ENCODE peak calls at places on chromosomes 3 and 15, in seven cellular contexts. One of them, this sample, is unnamed.
A peak's percentile ranks its signal among the peaks of the same experiment; 100 is the strongest.

GRCh38 chr3:89116486-89116885 is 9.1 kb downstream of the EPHA3 start:
- DNase-seq in HCT116: no peak
- DNase-seq in GM12878: no peak
- DNase-seq in K562: no peak
- DNase-seq in H1: no peak
- DNase-seq in HepG2: no peak
- DNase-seq in SK-N-SH: no peak
- DNase-seq in this sample: no peak

GRCh38 chr3:195914648-195915473 is 6.5 kb upstream of the TNK2 start:
- DNase-seq in GM12878: peak; percentile 66
- DNase-seq in H1: peak; percentile 97
- DNase-seq in K562: peak; percentile 96
- DNase-seq in HepG2: peak; percentile 91
- DNase-seq in HCT116: peak; percentile 98
- DNase-seq in SK-N-SH: peak; percentile 91
- DNase-seq in this sample: peak; percentile 88

GRCh38 chr15:33623010-33623409 is 312.2 kb downstream of the RYR3 start:
- DNase-seq in H1: no peak
- DNase-seq in HCT116: no peak
- DNase-seq in K562: no peak
- DNase-seq in SK-N-SH: no peak
- DNase-seq in HepG2: no peak
- DNase-seq in GM12878: no peak
- DNase-seq in this sample: no peak

GRCh38 chr3:142981901-142982773 is 18.7 kb upstream of the PAQR9 start:
- DNase-seq in SK-N-SH: no peak
- DNase-seq in HepG2: no peak
- DNase-seq in K562: no peak
- DNase-seq in HCT116: no peak
- DNase-seq in GM12878: no peak
- DNase-seq in H1: no peak
- DNase-seq in this sample: no peak

GRCh38 chr3:167151671-167152070 is 228.4 kb downstream of the ZBBX start:
- DNase-seq in SK-N-SH: no peak
- DNase-seq in GM12878: no peak
- DNase-seq in K562: no peak
- DNase-seq in HepG2: no peak
- DNase-seq in HCT116: no peak
- DNase-seq in H1: no peak
- DNase-seq in this sample: no peak

GRCh38 chr3:159637895-159638542 is 350.6 kb upstream of the IL12A start:
- DNase-seq in SK-N-SH: no peak
- DNase-seq in H1: no peak
- DNase-seq in HCT116: peak; percentile 22
- DNase-seq in K562: no peak
- DNase-seq in HepG2: no peak
- DNase-seq in GM12878: no peak
- DNase-seq in this sample: no peak

GRCh38 chr3:23832523-23832922 is 26.8 kb downstream of the UBE2E1 start:
- DNase-seq in HepG2: no peak
- DNase-seq in GM12878: no peak
- DNase-seq in H1: no peak
- DNase-seq in K562: no peak
- DNase-seq in SK-N-SH: no peak
- DNase-seq in HCT116: no peak
- DNase-seq in this sample: no peak

GRCh38 chr15:62985768-62986167 is 56.8 kb upstream of the TPM1 start:
- DNase-seq in SK-N-SH: no peak
- DNase-seq in HCT116: no peak
- DNase-seq in GM12878: no peak
- DNase-seq in HepG2: no peak
- DNase-seq in H1: no peak
- DNase-seq in K562: no peak
- DNase-seq in this sample: no peak

GRCh38 chr3:89179355-89179997 is 72.1 kb downstream of the EPHA3 start:
- DNase-seq in HCT116: no peak
- DNase-seq in HepG2: no peak
- DNase-seq in K562: no peak
- DNase-seq in GM12878: peak; percentile 16
- DNase-seq in SK-N-SH: no peak
- DNase-seq in H1: no peak
- DNase-seq in this sample: no peak

GRCh38 chr3:124802702-124803101 is 72.5 kb downstream of the UMPS start:
- DNase-seq in HCT116: no peak
- DNase-seq in GM12878: no peak
- DNase-seq in HepG2: no peak
- DNase-seq in K562: no peak
- DNase-seq in H1: no peak
- DNase-seq in SK-N-SH: no peak
- DNase-seq in this sample: no peak

DNA sequence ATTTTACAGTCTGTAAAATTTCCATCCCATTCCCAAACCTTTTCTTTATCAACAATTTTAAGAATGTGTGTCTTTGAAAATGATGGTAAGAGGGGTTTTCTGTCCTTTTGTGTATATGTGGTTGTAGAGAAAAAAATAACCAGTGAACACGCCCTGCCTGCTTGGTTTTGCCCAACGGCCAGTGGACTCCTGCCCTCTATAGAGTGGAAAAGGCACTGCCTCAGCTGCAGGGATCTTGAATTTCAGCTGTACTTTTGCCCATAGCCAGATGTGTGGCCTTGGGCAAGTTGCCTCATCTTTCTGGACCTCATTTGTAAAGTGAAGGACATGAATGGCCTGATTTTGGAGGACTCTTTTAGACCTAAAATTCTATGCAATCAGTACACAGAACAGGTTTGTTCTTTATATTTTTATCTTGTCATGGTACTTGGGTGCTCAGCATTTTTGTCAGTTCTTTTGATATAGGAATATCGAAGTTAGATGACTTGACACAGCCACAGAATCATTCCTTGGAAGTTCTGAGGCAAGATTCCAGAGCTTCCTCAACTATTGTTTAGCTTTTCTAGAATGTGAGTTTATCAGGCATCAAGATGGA is 81.0 kb downstream of the CLDN11 start:
- DNase-seq in HepG2: peak; percentile 79
- DNase-seq in SK-N-SH: peak; percentile 62
- DNase-seq in HCT116: peak; percentile 16
- DNase-seq in H1: no peak
- DNase-seq in K562: peak; percentile 64
- DNase-seq in GM12878: no peak
- DNase-seq in this sample: no peak
- TF ChIP-seq CTCF in HepG2: peak; percentile 93
- TF ChIP-seq CTCF in SK-N-SH: peak; percentile 57
- TF ChIP-seq CTCF in HCT116: peak; percentile 82
- TF ChIP-seq CTCF in H1: peak; percentile 76
- TF ChIP-seq CTCF in K562: peak; percentile 76
- TF ChIP-seq CTCF in GM12878: peak; percentile 65
- TF ChIP-seq CTCF in this sample: peak; percentile 81

GRCh38 chr15:60219841-60220240 is 177.9 kb downstream of the ANXA2 start:
- DNase-seq in K562: no peak
- DNase-seq in H1: no peak
- DNase-seq in SK-N-SH: no peak
- DNase-seq in HepG2: no peak
- DNase-seq in GM12878: no peak
- DNase-seq in HCT116: no peak
- DNase-seq in this sample: no peak
- TF ChIP-seq SIN3A in K562: no peak
- TF ChIP-seq SIN3A in H1: no peak
- TF ChIP-seq SIN3A in SK-N-SH: no peak
- TF ChIP-seq SIN3A in HepG2: no peak
- TF ChIP-seq SIN3A in GM12878: no peak
- TF ChIP-seq SIN3A in HCT116: no peak
- TF ChIP-seq SIN3A in this sample: no peak

GRCh38 chr3:131789188-131789587 is 245.6 kb downstream of the CPNE4 start:
- DNase-seq in HCT116: no peak
- DNase-seq in K562: no peak
- DNase-seq in HepG2: no peak
- DNase-seq in SK-N-SH: no peak
- DNase-seq in H1: no peak
- DNase-seq in GM12878: no peak
- DNase-seq in this sample: no peak

GRCh38 chr3:131796558-131796957 is 238.3 kb downstream of the CPNE4 start:
- DNase-seq in GM12878: peak; percentile 61
- DNase-seq in SK-N-SH: no peak
- DNase-seq in K562: no peak
- DNase-seq in HCT116: no peak
- DNase-seq in HepG2: no peak
- DNase-seq in H1: peak; percentile 7
- DNase-seq in this sample: no peak

GRCh38 chr3:131795382-131796085 is 239.3 kb downstream of the CPNE4 start:
- DNase-seq in SK-N-SH: no peak
- DNase-seq in K562: peak; percentile 65
- DNase-seq in HepG2: no peak
- DNase-seq in H1: no peak
- DNase-seq in GM12878: no peak
- DNase-seq in HCT116: no peak
- DNase-seq in this sample: no peak

DNA sequence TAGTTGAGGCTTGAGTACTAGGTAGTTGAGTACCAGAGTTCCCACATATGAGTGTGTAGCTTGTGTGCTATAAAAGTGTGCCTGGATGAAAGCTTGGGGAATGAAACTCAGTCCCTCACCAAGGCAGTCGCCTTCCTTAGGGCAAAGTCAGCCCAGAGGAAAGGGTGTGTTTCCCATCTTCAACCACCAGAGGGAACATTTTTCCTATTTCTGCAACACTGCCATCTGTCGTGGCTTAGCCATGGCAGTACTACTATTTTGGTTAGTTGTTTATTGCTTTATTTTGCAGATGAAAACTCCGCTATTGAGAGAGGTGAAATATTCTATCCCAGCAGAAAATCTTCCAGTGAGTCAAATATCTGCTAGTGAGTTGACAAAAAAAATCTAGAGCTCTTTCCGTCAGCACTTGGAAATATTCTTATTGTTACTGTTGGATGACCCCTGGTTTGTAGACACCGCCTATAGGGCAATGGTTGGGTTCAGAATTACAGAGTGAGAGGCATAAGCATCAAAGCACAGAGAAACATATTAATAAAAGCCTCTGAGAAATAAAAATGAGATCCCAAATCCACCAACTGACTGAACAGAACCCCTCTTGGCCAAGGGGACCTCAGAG is 239.9 kb downstream of the CPNE4 start:
- DNase-seq in HepG2: peak; percentile 24
- DNase-seq in H1: peak; percentile 27
- DNase-seq in K562: peak; percentile 47
- DNase-seq in HCT116: peak; percentile 39
- DNase-seq in SK-N-SH: peak; percentile 40
- DNase-seq in GM12878: no peak
- DNase-seq in this sample: peak; percentile 39
- TF ChIP-seq CTCF in HepG2: peak; percentile 79
- TF ChIP-seq CTCF in H1: peak; percentile 54
- TF ChIP-seq CTCF in K562: peak; percentile 89
- TF ChIP-seq CTCF in HCT116: peak; percentile 78
- TF ChIP-seq CTCF in SK-N-SH: peak; percentile 77
- TF ChIP-seq CTCF in GM12878: peak; percentile 82
- TF ChIP-seq CTCF in this sample: peak; percentile 86

GRCh38 chr3:186536883-186537553 is 7.2 kb downstream of the CRYGS start:
- DNase-seq in SK-N-SH: no peak
- DNase-seq in K562: peak; percentile 18
- DNase-seq in HCT116: no peak
- DNase-seq in H1: no peak
- DNase-seq in HepG2: no peak
- DNase-seq in GM12878: no peak
- DNase-seq in this sample: no peak

GRCh38 chr3:186538779-186539178 is 5.4 kb downstream of the CRYGS start:
- DNase-seq in H1: no peak
- DNase-seq in HCT116: no peak
- DNase-seq in HepG2: no peak
- DNase-seq in K562: no peak
- DNase-seq in SK-N-SH: no peak
- DNase-seq in GM12878: peak; percentile 59
- DNase-seq in this sample: no peak

GRCh38 chr3:186532641-186533072 is 11.5 kb downstream of the CRYGS start:
- DNase-seq in SK-N-SH: peak; percentile 68
- DNase-seq in K562: no peak
- DNase-seq in H1: no peak
- DNase-seq in HCT116: no peak
- DNase-seq in HepG2: no peak
- DNase-seq in GM12878: peak; percentile 77
- DNase-seq in this sample: no peak

GRCh38 chr3:186530415-186530814 is 13.8 kb downstream of the CRYGS start:
- DNase-seq in GM12878: no peak
- DNase-seq in HepG2: no peak
- DNase-seq in H1: no peak
- DNase-seq in HCT116: no peak
- DNase-seq in SK-N-SH: no peak
- DNase-seq in K562: no peak
- DNase-seq in this sample: no peak

DNA sequence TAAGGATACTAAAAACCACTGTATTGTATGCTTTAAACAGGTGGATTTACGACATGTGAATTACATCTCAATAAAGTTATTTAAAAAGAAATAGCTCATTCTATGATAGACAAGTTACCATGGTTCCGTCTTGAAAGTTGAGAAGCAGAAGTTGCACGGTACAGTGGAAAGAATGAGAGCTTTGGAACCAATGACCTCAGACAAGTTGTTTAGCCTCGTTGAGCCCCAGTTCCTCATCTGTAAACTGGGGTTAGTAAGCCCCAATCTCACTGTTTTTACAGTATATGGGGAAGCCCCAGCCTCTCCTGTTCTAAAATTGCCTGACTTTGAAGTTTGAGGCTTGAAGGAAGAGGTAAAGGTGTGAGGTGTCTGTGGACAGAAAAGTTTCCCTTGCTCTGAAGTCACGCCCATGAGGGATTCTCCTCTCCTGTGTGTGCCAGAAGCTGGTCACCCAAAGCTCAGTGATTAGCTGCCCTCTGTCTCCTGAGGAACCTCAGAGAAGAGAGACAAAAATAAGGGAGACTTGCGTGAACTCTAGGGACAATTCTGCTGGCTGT is 10.0 kb downstream of the CRYGS start:
- DNase-seq in H1: no peak
- DNase-seq in HCT116: no peak
- DNase-seq in SK-N-SH: no peak
- DNase-seq in HepG2: no peak
- DNase-seq in GM12878: peak; percentile 95
- DNase-seq in K562: no peak
- DNase-seq in this sample: no peak
- TF ChIP-seq SIN3A in H1: no peak
- TF ChIP-seq SIN3A in HCT116: no peak
- TF ChIP-seq SIN3A in SK-N-SH: no peak
- TF ChIP-seq SIN3A in HepG2: no peak
- TF ChIP-seq SIN3A in GM12878: no peak
- TF ChIP-seq SIN3A in K562: no peak
- TF ChIP-seq SIN3A in this sample: no peak

GRCh38 chr3:138801792-138802191 is 32.9 kb downstream of the PIK3CB start:
- DNase-seq in HCT116: no peak
- DNase-seq in K562: no peak
- DNase-seq in GM12878: no peak
- DNase-seq in H1: no peak
- DNase-seq in HepG2: no peak
- DNase-seq in SK-N-SH: no peak
- DNase-seq in this sample: no peak
- TF ChIP-seq CTCF in HCT116: no peak
- TF ChIP-seq CTCF in K562: no peak
- TF ChIP-seq CTCF in GM12878: no peak
- TF ChIP-seq CTCF in H1: no peak
- TF ChIP-seq CTCF in HepG2: no peak
- TF ChIP-seq CTCF in SK-N-SH: no peak
- TF ChIP-seq CTCF in this sample: no peak

This sample was measured in Panc1.